ENCODE peak calls at places on chromosome 17, in six cellular contexts. K, R, D, M, H and Q are unnamed samples.

GRCh38 chr17:42617956-42618431 is 8.5 kb downstream of the TUBG1 start:
- DNase-seq in H (peak), M (peak), R (no peak), K (no peak), D (no peak), Q (no peak)

GRCh38 chr17:59141860-59142259 is 13.1 kb downstream of the SKA2 start:
- DNase-seq in R (peak), D (no peak), H (no peak), M (no peak), K (no peak), Q (no peak)

GRCh38 chr17:64455993-64456885 is 7.3 kb downstream of the MILR1 start:
- DNase-seq in M (no peak), H (no peak), R (no peak), D (no peak), K (no peak), Q (peak)

GRCh38 chr17:79832211-79833109 is 6.8 kb downstream of the CBX4 start:
- DNase-seq in D (no peak), H (peak), K (peak), R (peak), M (no peak), Q (peak)

GRCh38 chr17:66426397-66427033 is 124.1 kb downstream of the PRKCA start:
- DNase-seq in K (peak), R (peak), M (no peak), D (no peak), H (peak), Q (peak)

GRCh38 chr17:77409282-77410161 is 268.8 kb downstream of the SEC14L1 start:
- DNase-seq in D (no peak), R (no peak), M (no peak), K (no peak), H (no peak), Q (peak)

GRCh38 chr17:1714488-1714979 is 4.4 kb upstream of the TLCD2 start:
- DNase-seq in M (no peak), R (peak), D (peak), H (peak), K (peak), Q (peak)

GRCh38 chr17:32870027-32870670 is 6.8 kb downstream of the MYO1D start:
- DNase-seq in R (no peak), D (peak), K (no peak), M (no peak), H (no peak), Q (no peak)

GRCh38 chr17:33201255-33201654 is 91.8 kb downstream of the ASIC2 start:
- DNase-seq in K (no peak), D (no peak), H (no peak), M (no peak), R (no peak), Q (no peak)

GRCh38 chr17:78412403-78412802 is 34.0 kb downstream of the PGS1 start:
- DNase-seq in M (no peak), D (no peak), K (peak), H (peak), R (no peak), Q (peak)

GRCh38 chr17:71201639-71202038 is 919.2 kb upstream of the SOX9 start:
- DNase-seq in M (no peak), D (no peak), H (no peak), R (no peak), K (no peak), Q (no peak)

GRCh38 chr17:16407911-16408588 is 7.3 kb upstream of the TRPV2 start:
- DNase-seq in R (peak), D (peak), H (peak), M (peak), K (peak), Q (no peak)
- TF ChIP-seq MYC in R (no peak), D (no peak), H (no peak), M (no peak), K (no peak), Q (no peak)

GRCh38 chr17:16989230-16989952 is 17.5 kb upstream of the TNFRSF13B start:
- DNase-seq in H (no peak), D (no peak), K (no peak), R (no peak), M (peak), Q (peak)

GRCh38 chr17:16987001-16987829 is 15.3 kb upstream of the TNFRSF13B start:
- DNase-seq in D (no peak), H (no peak), M (no peak), K (no peak), R (no peak), Q (no peak)

GRCh38 chr17:16988749-16989229 is 16.9 kb upstream of the TNFRSF13B start:
- DNase-seq in H (no peak), R (no peak), D (no peak), M (peak), K (no peak), Q (no peak)

GRCh38 chr17:16987830-16988601 is 16.1 kb upstream of the TNFRSF13B start:
- DNase-seq in R (no peak), M (peak), D (no peak), K (peak), H (peak), Q (peak)

GRCh38 chr17:16986391-16986790 is 14.5 kb upstream of the TNFRSF13B start:
- DNase-seq in M (no peak), R (no peak), D (no peak), K (no peak), H (no peak), Q (no peak)
- TF ChIP-seq MAX in M (no peak), R (no peak), D (no peak), K (no peak), H (no peak), Q (no peak)

GRCh38 chr17:39080416-39081179 is 70.8 kb downstream of the PLXDC1 start:
- DNase-seq in K (no peak), D (no peak), H (no peak), M (no peak), R (no peak), Q (no peak)
- TF ChIP-seq MYC in K (no peak), D (no peak), H (no peak), M (no peak), R (no peak), Q (no peak)

GRCh38 chr17:57349533-57350227 is 93.4 kb downstream of the MSI2 start:
- DNase-seq in K (no peak), M (no peak), R (no peak), H (no peak), D (no peak), Q (no peak)
- TF ChIP-seq MAX in K (no peak), M (no peak), R (no peak), H (no peak), D (no peak), Q (no peak)

GRCh38 chr17:40936437-40936971 is 942 bp downstream of the KRT23 start:
- DNase-seq in R (peak), H (no peak), D (no peak), K (no peak), M (no peak), Q (peak)
- TF ChIP-seq MYC in R (no peak), H (no peak), D (no peak), K (no peak), M (no peak), Q (no peak)

GRCh38 chr17:50785126-50785525 is 17.8 kb upstream of the ANKRD40CL start:
- DNase-seq in K (no peak), H (no peak), R (no peak), M (no peak), D (no peak), Q (no peak)

GRCh38 chr17:50787106-50787505 is 19.8 kb upstream of the ANKRD40CL start:
- DNase-seq in M (no peak), H (no peak), D (no peak), R (no peak), K (no peak), Q (no peak)

GRCh38 chr17:50783193-50783660 is 15.9 kb upstream of the ANKRD40CL start:
- DNase-seq in D (peak), M (peak), H (peak), R (peak), K (peak), Q (peak)

GRCh38 chr17:50783905-50784304 is 16.6 kb upstream of the ANKRD40CL start:
- DNase-seq in R (no peak), K (no peak), H (no peak), M (no peak), D (no peak), Q (no peak)

DNA sequence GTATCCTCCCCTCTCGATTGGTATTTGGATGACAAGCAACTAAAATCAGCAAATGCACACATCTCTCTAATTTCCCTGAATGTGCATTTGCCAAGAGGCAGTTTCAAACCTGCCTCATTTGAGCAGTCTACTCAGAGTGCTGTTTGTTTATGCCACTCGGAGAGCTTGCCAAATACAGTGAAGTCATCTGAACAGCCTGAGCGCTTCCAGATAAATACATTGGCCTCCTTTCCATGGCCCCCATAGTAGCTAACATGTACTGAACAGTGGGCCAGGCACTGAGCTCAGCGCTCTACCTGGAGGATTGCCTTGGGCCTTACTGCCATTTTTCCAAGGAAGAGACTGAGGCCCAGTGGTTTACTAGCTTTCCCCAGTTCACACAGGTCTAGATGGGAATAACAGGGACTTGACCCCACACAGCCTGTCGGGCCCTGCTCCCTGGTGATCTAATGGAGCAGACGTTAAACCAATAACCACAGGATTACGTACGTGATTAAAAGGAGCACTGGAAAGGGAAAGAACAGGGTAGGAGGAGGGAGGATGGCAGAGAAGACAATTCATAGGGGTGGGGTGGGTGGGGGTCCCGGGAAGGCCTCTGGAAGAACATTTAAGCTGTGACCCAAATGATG is 18.7 kb upstream of the ANKRD40CL start:
- DNase-seq in K (no peak), H (no peak), M (no peak), R (no peak), D (no peak), Q (no peak)
- TF ChIP-seq MAX in K (no peak), H (no peak), M (no peak), R (no peak), D (no peak), Q (no peak)

GRCh38 chr17:80964231-80964856 is 27.3 kb upstream of the CHMP6 start:
- DNase-seq in K (no peak), H (no peak), M (no peak), D (no peak), R (no peak), Q (no peak)
- TF ChIP-seq MYC in K (no peak), H (no peak), M (no peak), D (no peak), R (no peak), Q (no peak)

GRCh38 chr17:81651692-81652091 is 4.7 kb downstream of the PDE6G start:
- DNase-seq in R (peak), D (no peak), H (peak), M (no peak), K (peak), Q (no peak)
- TF ChIP-seq MAX in R (no peak), D (no peak), H (no peak), M (no peak), K (peak), Q (no peak)